ENCODE peak calls at places on chromosomes 1 and 21, in seven cellular contexts. One of them, this sample, is unnamed.
A peak's percentile ranks its signal among the peaks of the same experiment; 100 is the strongest.

GRCh38 chr1:50913954-50914353 is 46.1 kb downstream of the FAF1 start:
- DNase-seq in CD8-positive, alpha-beta memory T cell: no peak
- DNase-seq in neural progenitor cell: no peak
- DNase-seq in heart right ventricle: no peak
- DNase-seq in small intestine: no peak
- DNase-seq in iPS DF 6.9: no peak
- DNase-seq in CD8-positive, alpha-beta T cell: no peak
- DNase-seq in this sample: no peak

GRCh38 chr1:16970132-16970910 is 10.1 kb downstream of the MFAP2 start:
- DNase-seq in neural progenitor cell: no peak
- DNase-seq in small intestine: no peak
- DNase-seq in CD8-positive, alpha-beta T cell: no peak
- DNase-seq in iPS DF 6.9: no peak
- DNase-seq in CD8-positive, alpha-beta memory T cell: no peak
- DNase-seq in heart right ventricle: no peak
- DNase-seq in this sample: no peak

GRCh38 chr21:32708069-32708468 is 19.7 kb downstream of the SYNJ1 start:
- DNase-seq in CD8-positive, alpha-beta memory T cell: no peak
- DNase-seq in heart right ventricle: no peak
- DNase-seq in small intestine: no peak
- DNase-seq in CD8-positive, alpha-beta T cell: no peak
- DNase-seq in iPS DF 6.9: no peak
- DNase-seq in neural progenitor cell: no peak
- DNase-seq in this sample: no peak

GRCh38 chr1:216902669-216903388 is 179.6 kb upstream of the ESRRG start:
- DNase-seq in heart right ventricle: no peak
- DNase-seq in CD8-positive, alpha-beta memory T cell: no peak
- DNase-seq in iPS DF 6.9: no peak
- DNase-seq in CD8-positive, alpha-beta T cell: no peak
- DNase-seq in small intestine: peak; percentile 36
- DNase-seq in neural progenitor cell: no peak
- DNase-seq in this sample: no peak

GRCh38 chr1:21869620-21870121 is 57.6 kb downstream of the LDLRAD2 start:
- DNase-seq in CD8-positive, alpha-beta memory T cell: no peak
- DNase-seq in iPS DF 6.9: no peak
- DNase-seq in heart right ventricle: peak; percentile 70
- DNase-seq in CD8-positive, alpha-beta T cell: no peak
- DNase-seq in small intestine: peak; percentile 80
- DNase-seq in neural progenitor cell: no peak
- DNase-seq in this sample: peak; percentile 59

GRCh38 chr1:165284471-165284870 is 72.0 kb downstream of the LMX1A start:
- DNase-seq in CD8-positive, alpha-beta T cell: no peak
- DNase-seq in CD8-positive, alpha-beta memory T cell: no peak
- DNase-seq in neural progenitor cell: no peak
- DNase-seq in small intestine: no peak
- DNase-seq in iPS DF 6.9: no peak
- DNase-seq in heart right ventricle: no peak
- DNase-seq in this sample: no peak

GRCh38 chr1:234598974-234599616 is 10.9 kb downstream of the IRF2BP2 start:
- DNase-seq in iPS DF 6.9: no peak
- DNase-seq in CD8-positive, alpha-beta memory T cell: no peak
- DNase-seq in small intestine: peak; percentile 20
- DNase-seq in CD8-positive, alpha-beta T cell: no peak
- DNase-seq in neural progenitor cell: no peak
- DNase-seq in heart right ventricle: no peak
- DNase-seq in this sample: no peak

GRCh38 chr1:167230437-167230836 is 9.8 kb downstream of the POU2F1 start:
- DNase-seq in heart right ventricle: no peak
- DNase-seq in small intestine: no peak
- DNase-seq in iPS DF 6.9: no peak
- DNase-seq in CD8-positive, alpha-beta T cell: no peak
- DNase-seq in CD8-positive, alpha-beta memory T cell: no peak
- DNase-seq in neural progenitor cell: no peak
- DNase-seq in this sample: no peak

GRCh38 chr21:9735421-9735961 is 785.9 kb upstream of the TPTE start:
- DNase-seq in neural progenitor cell: no peak
- DNase-seq in small intestine: no peak
- DNase-seq in CD8-positive, alpha-beta memory T cell: no peak
- DNase-seq in iPS DF 6.9: no peak
- DNase-seq in CD8-positive, alpha-beta T cell: no peak
- DNase-seq in heart right ventricle: no peak
- DNase-seq in this sample: no peak

GRCh38 chr1:45785583-45785982 is 17.8 kb upstream of the MAST2 start:
- DNase-seq in heart right ventricle: no peak
- DNase-seq in iPS DF 6.9: no peak
- DNase-seq in small intestine: no peak
- DNase-seq in neural progenitor cell: no peak
- DNase-seq in CD8-positive, alpha-beta memory T cell: peak; percentile 61
- DNase-seq in CD8-positive, alpha-beta T cell: peak; percentile 52
- DNase-seq in this sample: no peak

GRCh38 chr1:197567442-197567841 is 207.8 kb downstream of the DENND1B start:
- DNase-seq in small intestine: no peak
- DNase-seq in iPS DF 6.9: no peak
- DNase-seq in neural progenitor cell: no peak
- DNase-seq in CD8-positive, alpha-beta T cell: no peak
- DNase-seq in heart right ventricle: no peak
- DNase-seq in CD8-positive, alpha-beta memory T cell: no peak
- DNase-seq in this sample: no peak

GRCh38 chr1:85326851-85327250 is 50.4 kb upstream of the BCL10 start:
- DNase-seq in CD8-positive, alpha-beta T cell: no peak
- DNase-seq in CD8-positive, alpha-beta memory T cell: no peak
- DNase-seq in small intestine: no peak
- DNase-seq in neural progenitor cell: no peak
- DNase-seq in iPS DF 6.9: no peak
- DNase-seq in heart right ventricle: no peak
- DNase-seq in this sample: no peak

GRCh38 chr1:85327759-85328158 is 51.3 kb upstream of the BCL10 start:
- DNase-seq in CD8-positive, alpha-beta memory T cell: no peak
- DNase-seq in CD8-positive, alpha-beta T cell: no peak
- DNase-seq in small intestine: no peak
- DNase-seq in neural progenitor cell: no peak
- DNase-seq in heart right ventricle: no peak
- DNase-seq in iPS DF 6.9: no peak
- DNase-seq in this sample: no peak

GRCh38 chr1:85325920-85326319 is 49.5 kb upstream of the BCL10 start:
- DNase-seq in heart right ventricle: no peak
- DNase-seq in CD8-positive, alpha-beta memory T cell: no peak
- DNase-seq in CD8-positive, alpha-beta T cell: no peak
- DNase-seq in small intestine: peak; percentile 78
- DNase-seq in neural progenitor cell: no peak
- DNase-seq in iPS DF 6.9: no peak
- DNase-seq in this sample: no peak

GRCh38 chr1:85328713-85329376 is 52.4 kb upstream of the BCL10 start:
- DNase-seq in neural progenitor cell: no peak
- DNase-seq in CD8-positive, alpha-beta T cell: no peak
- DNase-seq in heart right ventricle: no peak
- DNase-seq in iPS DF 6.9: no peak
- DNase-seq in small intestine: peak; percentile 17
- DNase-seq in CD8-positive, alpha-beta memory T cell: no peak
- DNase-seq in this sample: peak; percentile 34

DNA sequence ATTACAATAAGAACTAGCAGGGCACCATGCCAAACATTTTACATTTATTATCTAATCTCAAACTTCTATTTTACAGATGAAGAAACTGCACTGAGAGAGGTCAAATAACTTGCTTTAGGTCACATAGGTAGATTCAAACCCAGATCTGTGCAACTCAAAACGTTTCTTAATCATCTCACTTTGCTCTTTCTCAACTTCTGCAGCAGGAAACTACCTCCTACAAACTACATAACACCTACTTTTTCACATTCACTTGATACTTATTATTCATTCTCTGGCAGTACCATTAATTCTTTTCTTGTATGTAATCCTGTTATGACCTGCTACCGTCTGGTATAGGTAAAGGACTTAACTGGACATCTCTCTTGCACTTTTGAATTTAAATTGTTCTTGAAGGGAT is 49.9 kb upstream of the BCL10 start:
- DNase-seq in neural progenitor cell: no peak
- DNase-seq in CD8-positive, alpha-beta T cell: no peak
- DNase-seq in small intestine: no peak
- DNase-seq in heart right ventricle: no peak
- DNase-seq in CD8-positive, alpha-beta memory T cell: no peak
- DNase-seq in iPS DF 6.9: no peak
- DNase-seq in this sample: no peak
- H3K4me1 ChIP-seq in neural progenitor cell: no peaks in the 10 kb centered on the region
- H3K4me1 ChIP-seq in CD8-positive, alpha-beta T cell: no peaks in the 10 kb centered on the region
- H3K4me1 ChIP-seq in small intestine: peaks cover 2% of the 10 kb centered on the region
- H3K4me1 ChIP-seq in heart right ventricle: peaks cover 28% of the 10 kb centered on the region
- H3K4me1 ChIP-seq in CD8-positive, alpha-beta memory T cell: no peaks in the 10 kb centered on the region
- H3K4me1 ChIP-seq in iPS DF 6.9: peaks cover 4% of the 10 kb centered on the region
- H3K4me1 ChIP-seq in this sample: peaks cover 28% of the 10 kb centered on the region

DNA sequence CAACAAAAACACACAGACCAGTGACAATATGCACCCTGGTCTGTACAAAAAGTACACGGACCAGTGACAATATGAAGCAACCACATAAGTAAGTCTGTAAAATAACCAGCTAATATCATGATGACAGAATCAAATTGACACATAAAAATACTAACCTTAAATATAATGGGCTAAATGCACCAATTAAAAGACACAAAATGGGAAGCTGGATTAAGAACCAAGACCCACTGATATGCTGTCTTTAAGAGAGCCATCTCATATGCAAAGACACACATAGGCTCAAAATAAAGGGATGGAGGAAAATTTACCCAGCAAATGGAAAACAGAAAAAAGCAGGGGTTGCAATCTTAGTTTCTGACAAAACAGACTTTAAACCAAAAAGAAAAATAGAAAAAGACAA is 70.4 kb upstream of the VCAM1 start:
- DNase-seq in CD8-positive, alpha-beta memory T cell: no peak
- DNase-seq in iPS DF 6.9: no peak
- DNase-seq in small intestine: no peak
- DNase-seq in neural progenitor cell: no peak
- DNase-seq in CD8-positive, alpha-beta T cell: no peak
- DNase-seq in heart right ventricle: no peak
- DNase-seq in this sample: no peak
- H3K4me1 ChIP-seq in CD8-positive, alpha-beta memory T cell: no peaks in the 10 kb centered on the region
- H3K4me1 ChIP-seq in iPS DF 6.9: no peaks in the 10 kb centered on the region
- H3K4me1 ChIP-seq in small intestine: no peaks in the 10 kb centered on the region
- H3K4me1 ChIP-seq in neural progenitor cell: no peaks in the 10 kb centered on the region
- H3K4me1 ChIP-seq in CD8-positive, alpha-beta T cell: no peaks in the 10 kb centered on the region
- H3K4me1 ChIP-seq in heart right ventricle: no peaks in the 10 kb centered on the region
- H3K4me1 ChIP-seq in this sample: no peaks in the 10 kb centered on the region

GRCh38 chr1:116226017-116226416 is 114.8 kb downstream of the MAB21L3 start:
- DNase-seq in small intestine: no peak
- DNase-seq in CD8-positive, alpha-beta T cell: no peak
- DNase-seq in heart right ventricle: no peak
- DNase-seq in neural progenitor cell: no peak
- DNase-seq in CD8-positive, alpha-beta memory T cell: no peak
- DNase-seq in iPS DF 6.9: no peak
- DNase-seq in this sample: no peak
- H3K4me1 ChIP-seq in small intestine: no peaks in the 10 kb centered on the region
- H3K4me1 ChIP-seq in CD8-positive, alpha-beta T cell: no peaks in the 10 kb centered on the region
- H3K4me1 ChIP-seq in heart right ventricle: no peaks in the 10 kb centered on the region
- H3K4me1 ChIP-seq in neural progenitor cell: no peaks in the 10 kb centered on the region
- H3K4me1 ChIP-seq in CD8-positive, alpha-beta memory T cell: no peaks in the 10 kb centered on the region
- H3K4me1 ChIP-seq in iPS DF 6.9: peaks cover 2% of the 10 kb centered on the region
- H3K4me1 ChIP-seq in this sample: peaks cover 3% of the 10 kb centered on the region

GRCh38 chr1:20693623-20694022 is 24.2 kb downstream of the KIF17 start:
- DNase-seq in CD8-positive, alpha-beta T cell: no peak
- DNase-seq in CD8-positive, alpha-beta memory T cell: no peak
- DNase-seq in heart right ventricle: no peak
- DNase-seq in iPS DF 6.9: no peak
- DNase-seq in neural progenitor cell: no peak
- DNase-seq in small intestine: no peak
- DNase-seq in this sample: no peak
- H3K4me1 ChIP-seq in CD8-positive, alpha-beta T cell: peaks cover 7% of the 10 kb centered on the region
- H3K4me1 ChIP-seq in CD8-positive, alpha-beta memory T cell: peaks cover 8% of the 10 kb centered on the region
- H3K4me1 ChIP-seq in heart right ventricle: peaks cover 6% of the 10 kb centered on the region
- H3K4me1 ChIP-seq in iPS DF 6.9: peaks cover 6% of the 10 kb centered on the region
- H3K4me1 ChIP-seq in neural progenitor cell: peaks cover 3% of the 10 kb centered on the region
- H3K4me1 ChIP-seq in small intestine: peaks cover 4% of the 10 kb centered on the region
- H3K4me1 ChIP-seq in this sample: peaks cover 8% of the 10 kb centered on the region

DNA sequence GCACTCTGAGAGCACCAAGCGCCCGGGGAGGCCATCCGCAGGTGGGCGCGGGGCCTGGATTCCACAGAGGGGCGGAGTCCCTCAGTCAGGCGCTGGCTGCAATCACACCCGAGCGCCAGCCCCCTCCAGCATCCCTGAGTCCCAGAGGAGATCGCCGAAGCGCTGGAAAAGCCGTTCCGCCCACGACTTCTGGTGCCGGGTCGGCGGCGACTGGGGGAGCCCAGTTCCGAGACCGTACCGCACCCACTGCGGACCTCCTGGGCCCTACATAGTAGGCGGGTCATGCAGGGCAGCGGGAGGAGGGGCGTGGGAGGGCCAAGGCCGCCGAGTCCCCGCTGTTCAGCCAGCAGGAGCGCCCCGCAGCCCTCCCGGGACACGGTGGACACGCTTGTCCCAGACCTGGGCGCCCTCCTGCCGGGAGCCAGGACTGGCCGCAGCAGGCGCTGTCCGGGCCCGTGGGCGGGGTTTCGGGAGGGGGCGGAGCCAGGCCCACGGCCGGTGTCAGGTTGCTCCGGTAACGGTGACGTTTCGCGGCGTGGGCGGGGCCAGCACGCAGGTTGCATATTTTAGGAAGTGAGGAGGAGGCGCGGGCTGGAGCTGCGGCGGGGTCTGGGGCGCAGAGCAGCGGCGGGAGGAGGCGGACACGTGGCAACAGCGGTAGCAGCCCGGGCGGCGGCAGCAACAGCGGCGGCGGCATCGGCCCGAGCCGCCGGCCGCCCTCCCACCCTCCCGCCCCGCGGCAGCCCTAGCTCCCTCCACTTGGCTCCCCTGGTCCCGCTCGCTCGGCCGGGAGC is at the start of gene ATP1A1:
- DNase-seq in small intestine: peak; percentile 95
- DNase-seq in CD8-positive, alpha-beta memory T cell: peak; percentile 96
- DNase-seq in iPS DF 6.9: peak; percentile 83
- DNase-seq in CD8-positive, alpha-beta T cell: peak; percentile 99
- DNase-seq in heart right ventricle: peak; percentile 99
- DNase-seq in neural progenitor cell: peak; percentile 97
- DNase-seq in this sample: peak; percentile 100
- H3K4me1 ChIP-seq in small intestine: peaks cover 14% of the 10 kb centered on the region
- H3K4me1 ChIP-seq in CD8-positive, alpha-beta memory T cell: peaks cover 46% of the 10 kb centered on the region
- H3K4me1 ChIP-seq in iPS DF 6.9: peaks cover 3% of the 10 kb centered on the region
- H3K4me1 ChIP-seq in CD8-positive, alpha-beta T cell: peaks cover 35% of the 10 kb centered on the region
- H3K4me1 ChIP-seq in heart right ventricle: peaks cover 36% of the 10 kb centered on the region
- H3K4me1 ChIP-seq in neural progenitor cell: peaks cover 35% of the 10 kb centered on the region
- H3K4me1 ChIP-seq in this sample: peaks cover 43% of the 10 kb centered on the region

GRCh38 chr21:45572231-45572630 is 30.0 kb upstream of the SLC19A1 start:
- DNase-seq in small intestine: no peak
- DNase-seq in neural progenitor cell: no peak
- DNase-seq in heart right ventricle: no peak
- DNase-seq in iPS DF 6.9: no peak
- DNase-seq in CD8-positive, alpha-beta memory T cell: no peak
- DNase-seq in CD8-positive, alpha-beta T cell: no peak
- DNase-seq in this sample: no peak
- H3K4me1 ChIP-seq in small intestine: no peaks in the 10 kb centered on the region
- H3K4me1 ChIP-seq in neural progenitor cell: peaks cover 25% of the 10 kb centered on the region
- H3K4me1 ChIP-seq in heart right ventricle: no peaks in the 10 kb centered on the region
- H3K4me1 ChIP-seq in iPS DF 6.9: peaks cover 4% of the 10 kb centered on the region
- H3K4me1 ChIP-seq in CD8-positive, alpha-beta memory T cell: no peaks in the 10 kb centered on the region
- H3K4me1 ChIP-seq in CD8-positive, alpha-beta T cell: no peaks in the 10 kb centered on the region
- H3K4me1 ChIP-seq in this sample: no peaks in the 10 kb centered on the region

DNA sequence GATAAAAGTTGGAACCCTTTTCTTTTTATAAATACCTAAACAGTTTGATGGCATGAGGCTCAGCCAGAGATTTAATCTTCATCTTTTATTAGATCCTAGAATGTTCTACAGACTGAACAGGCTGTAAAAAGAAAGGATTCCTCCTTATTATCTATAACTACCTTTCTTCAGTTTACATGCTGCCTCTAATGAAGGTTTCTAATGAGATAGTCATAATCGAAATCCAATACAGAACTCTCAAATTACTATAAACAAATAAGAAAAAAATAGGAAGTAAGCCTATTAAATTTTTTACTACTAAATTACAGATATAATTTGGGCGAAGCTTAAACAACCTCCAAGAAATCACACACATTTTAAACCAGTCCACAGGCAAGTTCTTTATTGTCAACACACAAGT is 5.0 kb downstream of the WDR26 start:
- DNase-seq in small intestine: no peak
- DNase-seq in iPS DF 6.9: no peak
- DNase-seq in CD8-positive, alpha-beta memory T cell: no peak
- DNase-seq in CD8-positive, alpha-beta T cell: no peak
- DNase-seq in neural progenitor cell: no peak
- DNase-seq in heart right ventricle: no peak
- DNase-seq in this sample: no peak
- H3K4me1 ChIP-seq in small intestine: peaks cover 6% of the 10 kb centered on the region
- H3K4me1 ChIP-seq in iPS DF 6.9: no peaks in the 10 kb centered on the region
- H3K4me1 ChIP-seq in CD8-positive, alpha-beta memory T cell: peaks cover 39% of the 10 kb centered on the region
- H3K4me1 ChIP-seq in CD8-positive, alpha-beta T cell: peaks cover 48% of the 10 kb centered on the region
- H3K4me1 ChIP-seq in neural progenitor cell: peaks cover 28% of the 10 kb centered on the region
- H3K4me1 ChIP-seq in heart right ventricle: peaks cover 58% of the 10 kb centered on the region
- H3K4me1 ChIP-seq in this sample: peaks cover 43% of the 10 kb centered on the region

This sample was measured in upper lobe of left lung.